ENCODE peak calls at places on chromosomes 7 and 10, in four cellular contexts. F, H, D and Z are unnamed samples.

GRCh38 chr10:93590638-93591037 is 10.4 kb downstream of the RBP4 start:
- DNase-seq in F (no peak), H (no peak), D (no peak), Z (no peak)

GRCh38 chr7:117971581-117972244 is 98.5 kb upstream of the CTTNBP2 start:
- DNase-seq in F (no peak), H (no peak), D (no peak), Z (no peak)

GRCh38 chr10:114631678-114632417 is 26.2 kb downstream of the ABLIM1 start:
- DNase-seq in F (peak), H (no peak), D (peak), Z (no peak)

GRCh38 chr7:27236053-27236410 is 6.6 kb upstream of the EVX1 start:
- DNase-seq in F (no peak), H (no peak), D (no peak), Z (no peak)

GRCh38 chr10:18689498-18689897 is 30.3 kb downstream of the ARL5B start:
- DNase-seq in F (peak), H (no peak), D (no peak), Z (no peak)

GRCh38 chr10:6035101-6035834 is 26.9 kb downstream of the IL2RA start:
- DNase-seq in F (no peak), H (no peak), D (peak), Z (no peak)

GRCh38 chr7:69782917-69783684 is 184.8 kb downstream of the AUTS2 start:
- DNase-seq in F (no peak), H (no peak), D (no peak), Z (no peak)

GRCh38 chr7:159107052-159107892 is 37.4 kb downstream of the VIPR2 start:
- DNase-seq in F (no peak), H (no peak), D (no peak), Z (no peak)

GRCh38 chr7:140218656-140219055 is 41.9 kb upstream of the KDM7A start:
- DNase-seq in F (no peak), H (no peak), D (no peak), Z (no peak)

GRCh38 chr10:100006241-100006886 is 3.4 kb downstream of the DNMBP start:
- DNase-seq in F (peak), H (peak), D (no peak), Z (peak)

GRCh38 chr10:110850990-110851389 is 20.7 kb upstream of the PDCD4 start:
- DNase-seq in F (no peak), H (no peak), D (no peak), Z (no peak)

DNA sequence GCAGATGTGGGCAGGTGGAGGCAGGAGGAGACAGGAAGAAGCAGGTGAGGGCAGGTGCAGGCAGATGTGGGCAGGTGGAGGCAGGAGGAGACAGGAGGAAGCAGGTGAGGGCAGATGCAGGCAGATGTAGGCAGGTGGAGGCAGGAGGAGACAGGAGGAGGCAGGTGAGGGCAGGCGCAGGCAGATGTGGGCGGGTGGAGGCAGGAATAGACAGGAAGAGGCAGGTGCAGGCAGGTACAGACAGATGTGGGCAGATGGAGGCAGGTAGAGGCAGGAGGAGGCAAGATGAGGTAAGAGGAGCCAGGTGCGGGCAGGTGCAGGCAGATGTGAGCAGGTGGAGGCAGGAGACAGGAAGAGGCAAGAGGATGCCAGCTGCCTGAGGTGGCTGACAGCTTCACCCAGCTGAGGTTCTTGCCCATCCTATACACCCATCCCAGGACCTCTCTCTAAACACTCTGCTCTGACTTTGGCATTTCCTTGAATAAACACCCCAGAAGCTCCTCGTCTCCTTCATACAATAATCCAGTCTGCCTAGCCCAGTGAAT is 33.0 kb downstream of the PTPRE start:
- DNase-seq in F (no peak), H (no peak), D (no peak), Z (no peak)
- TF ChIP-seq MAX in F (no peak), H (no peak), D (no peak), Z (no peak)

DNA sequence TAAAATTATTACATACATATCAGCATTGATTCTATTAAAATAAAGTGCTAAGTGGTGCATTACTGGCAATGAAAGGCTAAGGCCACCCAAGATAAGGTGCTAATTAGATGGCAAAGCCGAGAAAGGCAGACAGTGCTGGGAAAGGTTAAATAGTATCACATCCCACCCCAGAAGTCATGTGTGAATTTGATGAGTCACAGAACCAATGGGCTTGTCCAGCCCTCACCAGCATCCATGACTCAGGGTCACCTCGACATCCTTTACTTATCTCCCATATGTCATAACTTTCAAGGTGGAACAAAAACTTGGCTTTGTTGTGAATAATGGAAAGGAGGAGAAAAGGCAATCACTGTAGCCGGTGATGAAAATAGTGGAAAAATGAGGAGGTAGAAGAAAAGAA is 459.1 kb downstream of the PLXNA4 start:
- DNase-seq in F (no peak), H (no peak), D (no peak), Z (no peak)
- TF ChIP-seq SIN3A in F (no peak), H (no peak), D (no peak), Z (no peak)

GRCh38 chr7:18555968-18556367 is 60.4 kb downstream of the HDAC9 start:
- DNase-seq in F (no peak), H (no peak), D (no peak), Z (no peak)
- TF ChIP-seq EGR1 in F (no peak), H (no peak), D (no peak), Z (no peak)

GRCh38 chr7:30727061-30727945 is 24.6 kb upstream of the INMT start:
- DNase-seq in F (no peak), H (no peak), D (peak), Z (no peak)
- TF ChIP-seq MAX in F (no peak), H (no peak), D (no peak), Z (no peak)

GRCh38 chr10:132911712-132912097 is 30.7 kb downstream of the CFAP46 start:
- DNase-seq in F (no peak), H (no peak), D (no peak), Z (no peak)
- TF ChIP-seq SIN3A in F (no peak), H (no peak), D (no peak), Z (no peak)

DNA sequence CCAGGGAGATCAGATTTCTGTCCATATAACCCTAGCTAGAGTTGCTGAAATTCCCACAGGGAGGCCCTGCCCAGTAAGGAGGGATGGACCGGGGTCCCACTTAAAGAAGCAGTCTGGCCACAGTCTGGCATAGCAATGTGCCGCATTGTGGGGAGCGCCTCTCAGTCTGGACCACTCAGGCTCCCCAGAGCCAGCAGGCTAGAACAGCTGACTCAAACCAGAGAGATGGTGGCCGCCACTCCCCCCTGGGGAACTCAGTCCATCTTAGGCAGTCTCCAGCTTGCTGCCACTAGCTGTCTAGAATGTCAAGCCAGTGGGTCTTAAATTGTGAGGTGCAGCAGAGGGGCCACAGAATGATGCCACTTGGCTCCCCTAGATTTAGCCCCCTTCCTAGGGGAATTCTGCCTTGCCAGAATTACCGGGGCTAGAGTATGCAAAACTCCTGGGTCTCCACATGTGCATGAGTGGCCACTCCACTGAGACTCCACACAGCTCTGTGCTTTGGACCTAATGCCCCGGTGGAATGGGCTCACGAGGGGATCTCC is 133.3 kb upstream of the LANCL2 start:
- DNase-seq in F (no peak), H (no peak), D (no peak), Z (no peak)
- TF ChIP-seq EGR1 in F (no peak), H (no peak), D (no peak), Z (no peak)

DNA sequence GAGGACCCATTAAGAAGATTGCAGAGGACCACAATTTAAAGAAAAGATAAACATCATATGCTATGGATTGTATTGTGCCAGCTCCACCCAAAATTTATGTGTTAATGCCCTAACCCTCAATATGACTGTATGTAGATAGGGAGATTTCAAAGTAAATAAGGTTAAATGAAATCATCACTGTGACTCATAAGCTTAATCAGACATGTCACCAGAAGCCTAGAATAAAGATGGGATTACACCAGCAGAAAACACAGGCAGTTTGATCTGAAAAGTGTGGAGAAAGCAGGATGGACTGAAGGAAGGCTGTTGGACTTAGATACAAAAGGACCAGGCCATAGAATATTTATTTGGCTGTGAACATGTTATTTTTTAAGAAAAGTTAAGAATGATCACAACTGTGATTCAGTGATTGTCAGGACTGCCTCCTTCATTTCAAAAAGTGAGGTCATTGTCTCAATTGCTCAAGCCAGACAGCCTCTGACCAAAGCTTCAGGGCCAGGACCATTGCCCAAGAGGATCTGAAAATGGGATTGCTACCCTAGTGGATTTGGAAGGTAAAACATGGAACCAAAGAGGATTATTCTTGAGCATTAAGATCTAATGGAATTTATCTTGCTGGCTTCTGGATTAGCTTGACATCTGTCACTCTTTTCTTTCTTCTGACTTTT is 270.8 kb upstream of the POM121L12 start:
- DNase-seq in F (no peak), H (no peak), D (no peak), Z (no peak)
- TF ChIP-seq MAX in F (no peak), H (no peak), D (no peak), Z (no peak)